ENCODE peak calls at places on chromosomes 11 and 22, in seven cellular contexts. M is tibial artery, Q is HepG2, C is astrocyte of the spinal cord, L is cardiac fibroblast, O is psoas muscle, K is tibial nerve. P is an unnamed sample.

GRCh38 chr22:42970029-42970428 is 44.9 kb downstream of the PACSIN2 start:
- DNase-seq in K (no peak), M (no peak), Q (no peak), C (no peak), L (no peak), O (no peak), P (no peak)

GRCh38 chr11:76823481-76824028 is 37.2 kb upstream of the ACER3 start:
- DNase-seq in L (peak; percentile 89), K (no peak), Q (peak; percentile 31), C (peak; percentile 56), M (no peak), O (peak; percentile 53), P (peak; percentile 79)

GRCh38 chr11:69000831-69001245 is 12.2 kb downstream of the MRGPRF start:
- DNase-seq in M (peak; percentile 79), L (peak; percentile 79), C (peak; percentile 82), K (peak; percentile 58), O (peak; percentile 54), Q (peak; percentile 57), P (peak; percentile 82)

GRCh38 chr11:2208691-2209369 is 37.2 kb upstream of the TH start:
- DNase-seq in K (peak; percentile 9), O (peak; percentile 46), L (no peak), C (no peak), M (peak; percentile 9), Q (peak; percentile 12), P (no peak)

GRCh38 chr11:71489311-71490043 is 36.5 kb downstream of the NADSYN1 start:
- DNase-seq in O (no peak), K (no peak), M (no peak), Q (no peak), L (peak; percentile 74), C (peak; percentile 43), P (peak; percentile 30)

GRCh38 chr11:34770111-34770510 is 146.1 kb downstream of the APIP start:
- DNase-seq in K (no peak), C (no peak), M (no peak), Q (no peak), L (no peak), O (no peak), P (no peak)

GRCh38 chr11:35735903-35736302 is 73.3 kb downstream of the TRIM44 start:
- DNase-seq in L (peak; percentile 60), Q (no peak), O (no peak), M (no peak), C (no peak), K (no peak), P (no peak)

GRCh38 chr22:50314455-50315288 is 7.2 kb upstream of the PLXNB2 start:
- DNase-seq in Q (no peak), L (no peak), O (no peak), K (no peak), M (no peak), C (no peak), P (no peak)

GRCh38 chr22:48589901-48590300 is 1237.8 kb downstream of the BRD1 start:
- DNase-seq in K (no peak), O (peak; percentile 32), L (no peak), C (no peak), M (no peak), Q (no peak), P (no peak)

GRCh38 chr22:48592066-48592345 is 1235.7 kb downstream of the BRD1 start:
- DNase-seq in O (peak; percentile 32), C (no peak), K (peak; percentile 29), M (no peak), L (no peak), Q (no peak), P (no peak)

GRCh38 chr22:48592488-48592887 is 1235.2 kb downstream of the BRD1 start:
- DNase-seq in Q (no peak), K (no peak), O (no peak), M (no peak), C (no peak), L (no peak), P (no peak)

GRCh38 chr22:48592931-48593330 is 1234.7 kb downstream of the BRD1 start:
- DNase-seq in C (no peak), L (no peak), Q (no peak), O (peak; percentile 26), K (no peak), M (no peak), P (no peak)

DNA sequence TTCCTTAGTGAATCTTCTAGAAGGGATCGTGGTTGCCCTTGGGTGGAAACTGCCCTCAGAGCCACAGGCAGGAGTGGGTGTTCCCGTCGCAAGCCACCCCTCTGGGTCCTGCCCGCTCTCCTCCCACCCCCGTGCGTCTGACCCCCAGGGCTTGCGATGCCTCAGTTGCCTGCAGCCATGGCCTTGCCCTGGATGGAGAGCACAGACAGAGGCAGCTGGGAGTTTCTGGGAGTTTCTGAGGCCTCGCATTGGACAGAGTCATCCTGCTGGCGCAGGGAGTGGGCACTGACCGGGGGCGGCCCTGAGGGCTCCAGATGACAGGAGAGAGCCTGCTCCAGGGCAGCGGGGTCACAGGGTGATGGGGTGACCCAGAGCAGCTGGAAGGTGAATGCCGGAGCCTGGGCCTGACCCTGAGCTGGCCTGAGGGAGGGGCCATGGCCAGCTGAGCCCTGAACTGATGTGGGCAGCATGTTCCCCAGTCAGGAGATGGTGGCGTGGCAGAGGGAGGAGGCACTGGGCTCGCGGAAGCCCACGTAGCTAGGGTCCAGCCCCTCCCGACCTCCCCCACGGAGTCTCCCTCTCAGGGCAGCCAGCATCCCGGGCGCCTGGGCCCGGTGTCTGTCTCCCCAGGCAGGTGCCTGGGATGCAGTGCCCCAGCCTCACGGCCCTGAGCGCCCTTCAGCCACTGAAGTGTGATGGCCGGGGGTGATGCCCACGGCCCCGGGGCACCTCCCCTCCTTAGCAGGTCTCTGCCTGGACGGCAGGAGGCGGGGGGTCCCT is 1236.2 kb downstream of the BRD1 start:
- DNase-seq in M (no peak), O (no peak), L (no peak), C (no peak), Q (no peak), K (no peak), P (no peak)
- TF ChIP-seq CTCF in M (no peak), O (no peak), L (no peak), C (no peak), Q (no peak), K (no peak), P (no peak)

DNA sequence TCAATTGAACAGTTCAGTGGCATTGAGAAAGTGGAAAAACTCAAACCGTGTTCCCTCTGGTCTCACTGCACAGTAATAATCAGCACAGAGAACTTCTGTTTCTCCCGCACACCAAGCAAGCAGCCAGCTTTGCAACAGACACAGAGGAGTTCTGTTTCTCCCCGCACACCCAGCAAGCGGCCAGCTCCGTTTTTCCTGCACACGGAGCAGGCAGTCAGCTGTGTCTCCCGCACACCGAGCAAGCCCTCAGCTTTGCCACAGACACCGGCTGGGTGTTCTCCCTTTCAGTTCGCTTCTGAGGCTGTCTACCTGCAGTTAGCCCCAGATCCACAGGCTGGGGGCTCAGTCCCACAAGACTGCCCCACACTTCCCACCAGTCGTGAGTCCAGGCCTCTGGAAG is 9.9 kb upstream of the TALDO1 start:
- DNase-seq in C (no peak), K (no peak), M (no peak), Q (no peak), L (no peak), O (no peak), P (no peak)
- H3K4me3 ChIP-seq in C (no peak overlapping the region), K (no peak overlapping the region), M (no peak overlapping the region), Q (no peak overlapping the region), L (no peak overlapping the region), O (no peak overlapping the region), P (no peak overlapping the region)

GRCh38 chr11:117620659-117621058 is 176.4 kb downstream of the DSCAML1 start:
- DNase-seq in Q (no peak), M (no peak), C (no peak), K (no peak), L (no peak), O (no peak), P (no peak)

GRCh38 chr11:117623831-117624271 is 173.2 kb downstream of the DSCAML1 start:
- DNase-seq in M (no peak), L (no peak), O (no peak), K (no peak), Q (no peak), C (no peak), P (no peak)

GRCh38 chr11:117620131-117620530 is 176.9 kb downstream of the DSCAML1 start:
- DNase-seq in K (no peak), M (no peak), Q (no peak), C (no peak), O (no peak), L (no peak), P (no peak)

GRCh38 chr11:117618956-117619355 is 178.1 kb downstream of the DSCAML1 start:
- DNase-seq in L (no peak), Q (no peak), M (no peak), O (no peak), K (no peak), C (no peak), P (no peak)

DNA sequence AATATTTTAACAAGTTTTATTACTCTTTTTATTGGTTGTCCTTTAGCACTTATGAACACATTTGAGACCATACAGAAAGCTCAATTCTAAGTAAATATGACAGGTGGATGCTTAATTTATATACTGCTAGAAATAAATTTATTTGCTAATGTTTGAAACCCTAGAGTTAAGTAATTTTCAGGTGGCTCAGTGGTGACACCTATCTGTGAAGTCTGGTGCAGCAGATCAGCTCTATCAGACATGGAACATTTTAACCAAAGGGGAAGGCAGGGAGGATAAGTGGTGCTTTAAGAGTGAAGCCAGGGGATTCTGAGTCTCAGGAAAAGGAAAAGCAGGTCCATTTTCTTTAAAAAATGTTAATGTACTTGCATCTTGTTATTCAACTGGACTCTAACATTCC is 175.8 kb downstream of the DSCAML1 start:
- DNase-seq in O (no peak), L (peak; percentile 45), C (peak; percentile 8), K (no peak), Q (no peak), M (no peak), P (peak; percentile 28)
- TF ChIP-seq CTCF in O (peak; percentile 21), L (peak; percentile 68), C (peak; percentile 61), K (no peak), Q (peak; percentile 49), M (no peak), P (peak; percentile 75)

GRCh38 chr11:43648888-43649287 is 31.6 kb upstream of the HSD17B12 start:
- DNase-seq in O (no peak), Q (no peak), M (no peak), L (no peak), C (no peak), K (no peak), P (no peak)

GRCh38 chr11:43643898-43644625 is 36.5 kb upstream of the HSD17B12 start:
- DNase-seq in L (peak; percentile 86), C (peak; percentile 84), M (peak; percentile 82), K (peak; percentile 65), O (peak; percentile 92), Q (peak; percentile 77), P (peak; percentile 81)

GRCh38 chr11:43649501-43649900 is 31.0 kb upstream of the HSD17B12 start:
- DNase-seq in C (no peak), Q (no peak), M (no peak), L (no peak), K (no peak), O (no peak), P (no peak)

GRCh38 chr11:43646767-43647166 is 33.8 kb upstream of the HSD17B12 start:
- DNase-seq in O (no peak), M (no peak), L (no peak), C (no peak), Q (no peak), K (no peak), P (no peak)

DNA sequence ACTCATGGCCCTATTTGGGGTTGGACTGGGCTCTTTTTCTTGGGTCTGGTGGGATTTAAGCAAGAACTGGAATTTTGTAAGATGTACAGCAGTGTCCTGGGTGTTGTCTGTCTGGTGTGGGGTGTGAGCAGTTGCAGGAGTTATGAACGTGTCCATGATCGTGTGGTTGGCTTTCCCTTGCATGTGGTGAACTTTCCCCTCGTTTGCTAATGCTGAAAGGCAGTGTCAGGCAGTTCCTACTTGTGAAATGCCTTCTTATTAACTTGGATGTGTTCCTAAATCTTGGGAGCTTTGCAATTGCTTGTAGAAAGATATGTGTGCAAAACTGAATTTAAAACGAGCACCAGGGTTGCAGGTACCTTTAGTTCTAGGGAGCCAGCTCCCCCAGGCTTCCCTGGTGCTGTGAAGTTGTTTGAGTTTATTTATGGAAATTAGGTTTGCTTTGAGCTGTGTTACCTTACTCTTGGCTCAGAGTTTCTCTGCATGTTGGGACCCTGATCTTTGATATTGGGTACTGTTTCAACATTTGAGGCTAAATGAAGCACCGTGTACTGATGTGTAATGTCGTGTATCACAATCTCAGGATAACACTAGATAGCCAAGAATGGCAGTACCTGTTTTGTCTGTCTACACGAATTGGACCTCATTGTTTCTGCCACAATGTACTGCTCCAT is 35.8 kb upstream of the HSD17B12 start:
- DNase-seq in K (no peak), O (no peak), C (peak; percentile 1), L (peak; percentile 27), M (no peak), Q (peak; percentile 16), P (peak; percentile 52)
- H3K4me3 ChIP-seq in K (peak overlapping the region; percentile 84), O (peak overlapping the region; percentile 80), C (peak overlapping the region; percentile 99), L (peak overlapping the region; percentile 81), M (peak overlapping the region; percentile 86), Q (peak overlapping the region; percentile 77), P (peak overlapping the region; percentile 92)